ENCODE peak calls at places on chromosomes 5 and 9, in four cellular contexts. T, C, Q and X are unnamed samples.
A peak's percentile ranks its signal among the peaks of the same experiment; 100 is the strongest.

GRCh38 chr5:141326088-141326854 is 4.0 kb upstream of the PCDHGA1 start:
- DNase-seq in T (peak; percentile 70), C (peak; percentile 34), Q (no peak), X (peak; percentile 67)

GRCh38 chr9:116721411-116721810 is 34.3 kb downstream of the TRIM32 start:
- DNase-seq in T (no peak), C (no peak), Q (no peak), X (no peak)

GRCh38 chr5:87169300-87169991 is 98.2 kb upstream of the RASA1 start:
- DNase-seq in T (no peak), C (no peak), Q (no peak), X (no peak)

GRCh38 chr5:154701181-154701580 is 54.0 kb upstream of the LARP1 start:
- DNase-seq in T (no peak), C (no peak), Q (no peak), X (no peak)

GRCh38 chr9:134879664-134880483 is 736 bp upstream of the FCN2 start:
- DNase-seq in T (no peak), C (no peak), Q (no peak), X (no peak)

GRCh38 chr5:36156619-36157018 is 4.7 kb downstream of the SKP2 start:
- DNase-seq in T (no peak), C (no peak), Q (no peak), X (no peak)

GRCh38 chr9:133715866-133716563 is 22.1 kb downstream of the SARDH start:
- DNase-seq in T (no peak), C (no peak), Q (no peak), X (no peak)

GRCh38 chr5:36602711-36603321 is 3.6 kb upstream of the SLC1A3 start:
- DNase-seq in T (no peak), C (no peak), Q (no peak), X (peak; percentile 23)

GRCh38 chr5:149320791-149321330 is 24.4 kb upstream of the GRPEL2 start:
- DNase-seq in T (no peak), C (no peak), Q (peak; percentile 93), X (no peak)

GRCh38 chr5:146091881-146092280 is 13.5 kb downstream of the PLAC8L1 start:
- DNase-seq in T (no peak), C (no peak), Q (no peak), X (no peak)

GRCh38 chr9:3451956-3452355 is 73.8 kb downstream of the RFX3 start:
- DNase-seq in T (no peak), C (no peak), Q (no peak), X (no peak)

GRCh38 chr9:35285731-35286130 is 123.9 kb downstream of the UNC13B start:
- DNase-seq in T (no peak), C (no peak), Q (no peak), X (no peak)

GRCh38 chr9:131720330-131720729 is 19.5 kb downstream of the RAPGEF1 start:
- DNase-seq in T (no peak), C (no peak), Q (no peak), X (no peak)

GRCh38 chr5:74392698-74393431 is 247.7 kb downstream of the ENC1 start:
- DNase-seq in T (no peak), C (no peak), Q (no peak), X (no peak)

GRCh38 chr9:86434039-86434726 is 80.0 kb upstream of the TUT7 start:
- DNase-seq in T (no peak), C (no peak), Q (peak; percentile 20), X (peak; percentile 18)

GRCh38 chr9:120568816-120569215 is 11.2 kb downstream of the CDK5RAP2 start:
- DNase-seq in T (no peak), C (no peak), Q (no peak), X (no peak)